ENCODE peak calls at places on chromosomes 3 and 15, in four cellular contexts. X is left ventricle myocardium inferior, N is body of pancreas, O is uterus. C is an unnamed sample. For H3K9me3 and H3K4me1, the result is how much of the 10 kb centered on the place peaks cover.

GRCh38 chr3:143901105-143901504 is 52.8 kb upstream of the SLC9A9 start:
- DNase-seq in X (no peak), N (no peak), O (no peak), C (no peak)

GRCh38 chr15:31320022-31320421 is 6.6 kb upstream of the KLF13 start:
- DNase-seq in X (no peak), N (no peak), O (no peak), C (no peak)

GRCh38 chr3:9553021-9553948 is at the start of gene LHFPL4:
- DNase-seq in X (no peak), N (no peak), O (no peak), C (peak)

GRCh38 chr3:183315739-183316138 is 62.7 kb downstream of the B3GNT5 start:
- DNase-seq in X (no peak), N (no peak), O (no peak), C (no peak)

GRCh38 chr15:50542051-50542450 is 4.4 kb downstream of the USP50 start:
- DNase-seq in X (no peak), N (no peak), O (no peak), C (no peak)

GRCh38 chr3:117252208-117252607 is 542.6 kb downstream of the TUSC7 start:
- DNase-seq in X (no peak), N (no peak), O (no peak), C (no peak)

GRCh38 chr15:51388726-51389125 is 47.3 kb downstream of the GLDN start:
- DNase-seq in X (no peak), N (no peak), O (no peak), C (no peak)

GRCh38 chr3:71254251-71254650 is 329.3 kb downstream of the FOXP1 start:
- DNase-seq in X (no peak), N (peak), O (no peak), C (no peak)

GRCh38 chr15:29034151-29034550 is 148.4 kb downstream of the APBA2 start:
- DNase-seq in X (no peak), N (no peak), O (no peak), C (no peak)

GRCh38 chr3:179045719-179046402 is 25.7 kb downstream of the ZMAT3 start:
- DNase-seq in X (no peak), N (no peak), O (no peak), C (no peak)

GRCh38 chr15:77002954-77003912 is 8.3 kb downstream of the PSTPIP1 start:
- DNase-seq in X (peak), N (no peak), O (no peak), C (peak)

GRCh38 chr15:39118510-39118909 is 462.4 kb upstream of the THBS1 start:
- DNase-seq in X (no peak), N (no peak), O (no peak), C (no peak)

GRCh38 chr3:161851941-161852566 is 355.4 kb downstream of the OTOL1 start:
- DNase-seq in X (no peak), N (peak), O (no peak), C (peak)

GRCh38 chr3:194300392-194300758 is 50.8 kb downstream of the CPN2 start:
- DNase-seq in X (peak), N (peak), O (peak), C (peak)

GRCh38 chr3:113210608-113211369 is 568 bp upstream of the BOC start:
- DNase-seq in X (no peak), N (peak), O (peak), C (peak)

GRCh38 chr15:84702961-84703482 is 12.9 kb downstream of the SEC11A start:
- DNase-seq in X (peak), N (peak), O (peak), C (peak)

GRCh38 chr3:142925140-142925539 is 36.3 kb upstream of the PCOLCE2 start:
- DNase-seq in X (no peak), N (no peak), O (no peak), C (no peak)

GRCh38 chr3:195224156-195224979 is 46.6 kb downstream of the XXYLT1 start:
- DNase-seq in X (no peak), N (no peak), O (peak), C (no peak)

GRCh38 chr3:40179016-40179415 is 130.5 kb upstream of the EIF1B start:
- DNase-seq in X (peak), N (peak), O (peak), C (peak)

GRCh38 chr3:171874251-171874679 is 31.1 kb downstream of the TMEM212 start:
- DNase-seq in X (no peak), N (no peak), O (no peak), C (no peak)

GRCh38 chr3:16516695-16517481 is 3.4 kb upstream of the RFTN1 start:
- DNase-seq in X (peak), N (no peak), O (peak), C (peak)
- H3K4me3 ChIP-seq in X (peak), N (no peak), O (no peak), C (no peak)

GRCh38 chr15:20645956-20646355 is 104.4 kb upstream of the GOLGA6L6 start:
- DNase-seq in X (peak), N (no peak), O (no peak), C (no peak)

GRCh38 chr15:20644896-20645295 is 103.3 kb upstream of the GOLGA6L6 start:
- DNase-seq in X (no peak), N (no peak), O (no peak), C (no peak)

GRCh38 chr15:20644026-20644425 is 102.4 kb upstream of the GOLGA6L6 start:
- DNase-seq in X (no peak), N (no peak), O (no peak), C (no peak)

GRCh38 chr15:20643024-20643770 is 101.6 kb upstream of the GOLGA6L6 start:
- DNase-seq in X (no peak), N (no peak), O (no peak), C (no peak)

DNA sequence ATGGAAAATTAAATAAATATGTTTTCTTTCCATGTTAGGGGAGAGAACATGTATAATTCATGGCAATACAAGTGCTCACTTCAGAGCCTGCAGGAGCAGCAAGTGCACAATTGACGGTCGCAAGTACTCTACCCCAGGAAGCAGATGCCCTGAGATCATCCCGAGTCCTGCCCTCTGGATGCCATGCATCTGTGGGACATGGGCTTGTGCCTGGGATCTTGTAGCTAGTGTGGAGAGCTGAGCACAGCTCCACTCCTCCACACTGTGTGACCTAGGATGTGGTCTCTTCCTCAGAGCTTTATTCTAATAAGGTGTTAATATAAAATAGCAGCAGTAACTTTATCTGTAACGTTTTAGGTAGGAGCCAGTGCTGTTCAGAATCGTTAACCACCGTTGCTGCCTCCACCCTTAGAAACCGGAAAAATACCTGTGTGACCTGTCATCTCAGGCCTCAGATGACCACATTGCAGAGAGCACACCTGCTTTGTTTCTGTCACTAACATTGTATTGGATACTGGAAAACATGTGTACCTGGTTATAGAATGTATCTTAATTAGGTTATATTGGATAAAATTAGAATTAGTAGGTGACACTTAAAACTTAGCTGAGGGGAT is 105.0 kb upstream of the GOLGA6L6 start:
- DNase-seq in X (no peak), N (no peak), O (no peak), C (no peak)
- H3K9me3 ChIP-seq in X (under half), N (under half), O (under half), C (under half)

GRCh38 chr3:156675744-156676466 is 1.5 kb downstream of the TIPARP start:
- DNase-seq in X (peak), N (peak), O (peak), C (peak)

GRCh38 chr3:156678216-156678615 is 3.8 kb downstream of the TIPARP start:
- DNase-seq in X (no peak), N (no peak), O (no peak), C (no peak)

GRCh38 chr3:156677120-156677479 is 2.7 kb downstream of the TIPARP start:
- DNase-seq in X (no peak), N (no peak), O (no peak), C (no peak)

GRCh38 chr3:156676467-156677119 is 2.2 kb downstream of the TIPARP start:
- DNase-seq in X (no peak), N (no peak), O (no peak), C (no peak)

GRCh38 chr3:156677536-156677935 is 3.1 kb downstream of the TIPARP start:
- DNase-seq in X (no peak), N (no peak), O (no peak), C (no peak)
- H3K4me1 ChIP-seq in X (half or more), N (under half), O (under half), C (under half)

DNA sequence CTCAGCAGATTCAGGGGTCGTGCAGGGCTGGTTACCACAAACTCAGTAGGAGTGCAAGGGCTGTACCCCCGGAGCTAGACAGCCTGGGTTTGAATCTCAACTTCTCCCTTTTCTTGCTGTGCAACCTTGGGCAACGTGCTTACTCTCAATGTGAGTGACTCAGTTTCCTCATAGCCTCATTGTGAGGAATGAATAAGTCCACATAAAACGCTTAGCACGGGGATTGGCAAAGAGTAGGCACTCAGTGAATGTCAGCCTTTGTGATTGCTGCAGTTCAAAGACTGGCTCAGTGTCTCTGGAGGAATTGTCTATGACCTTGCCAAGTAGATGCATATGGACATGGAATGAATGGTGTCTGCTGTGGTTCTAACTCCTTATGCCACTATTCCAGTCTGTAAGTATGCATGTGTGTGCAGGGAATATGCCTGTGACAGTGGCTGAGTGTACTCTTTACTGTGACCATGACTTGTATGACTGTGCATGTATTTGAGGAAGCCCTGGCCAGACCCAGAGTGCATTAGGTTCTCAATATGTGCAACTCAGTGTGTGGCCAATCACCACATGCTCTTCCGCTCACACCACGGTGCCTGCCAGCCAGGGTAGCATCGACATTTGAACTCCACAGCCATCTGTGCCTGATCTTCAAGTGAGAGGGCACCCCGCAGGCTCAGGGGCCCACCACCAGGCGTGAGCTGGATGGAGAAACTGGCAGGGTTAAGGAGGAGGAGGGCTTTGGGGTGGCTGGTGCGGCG is 900 bp upstream of the HYAL3 start:
- DNase-seq in X (peak), N (no peak), O (peak), C (no peak)
- H3K4me3 ChIP-seq in X (peak), N (no peak), O (peak), C (peak)

GRCh38 chr15:25089577-25089976 is 134.8 kb downstream of the SNRPN start:
- DNase-seq in X (no peak), N (no peak), O (no peak), C (no peak)
- H3K9me3 ChIP-seq in X (half or more), N (half or more), O (half or more), C (under half)

GRCh38 chr3:39150170-39150802 is 3.1 kb downstream of the CSRNP1 start:
- DNase-seq in X (no peak), N (no peak), O (no peak), C (no peak)
- H3K4me1 ChIP-seq in X (half or more), N (half or more), O (under half), C (half or more)

GRCh38 chr3:99878005-99878404 is 60.3 kb downstream of the CMSS1 start:
- DNase-seq in X (no peak), N (no peak), O (peak), C (no peak)

GRCh38 chr3:99875925-99876781 is 58.5 kb downstream of the CMSS1 start:
- DNase-seq in X (peak), N (peak), O (peak), C (peak)

GRCh38 chr3:99879275-99879674 is 61.6 kb downstream of the CMSS1 start:
- DNase-seq in X (no peak), N (no peak), O (no peak), C (no peak)

GRCh38 chr3:99875573-99875924 is 57.9 kb downstream of the CMSS1 start:
- DNase-seq in X (no peak), N (no peak), O (no peak), C (no peak)

GRCh38 chr3:99877180-99877579 is 59.5 kb downstream of the CMSS1 start:
- DNase-seq in X (no peak), N (no peak), O (no peak), C (no peak)
- H3K4me3 ChIP-seq in X (peak), N (no peak), O (no peak), C (no peak)

DNA sequence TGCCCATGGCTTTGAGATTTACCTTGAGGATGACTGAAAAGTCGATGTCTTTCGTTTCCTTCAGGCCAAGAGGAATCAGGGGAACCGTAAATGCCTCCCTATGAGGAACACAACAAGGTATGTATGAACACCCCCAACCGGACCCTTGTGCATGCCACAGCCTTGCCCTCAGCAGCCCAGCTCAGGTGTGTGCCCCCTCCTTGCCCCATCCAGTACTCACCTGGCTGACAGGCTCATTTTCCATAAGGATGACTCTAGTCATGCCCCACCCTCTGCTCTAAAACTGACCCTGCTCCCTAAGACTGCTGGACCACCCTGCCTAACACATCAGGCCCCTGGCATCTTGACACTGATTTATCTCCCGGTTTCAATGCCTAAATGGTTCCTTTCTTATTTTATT is 270.0 kb downstream of the GOLGA6L6 start:
- DNase-seq in X (no peak), N (no peak), O (no peak), C (no peak)
- H3K9me3 ChIP-seq in X (under half), N (under half), O (under half), C (under half)